ENCODE peak calls at places on chromosome 3, in four cellular contexts. A is activated naive CD8-positive, alpha-beta T cell treated with anti-CD3 and anti-CD28 coated beads, Interleukin-2, amount 50 U/mL, for 16 hours; J is activated T-cell treated with anti-CD3 and anti-CD28 coated beads for 1 hour; Q is activated CD4-positive, alpha-beta T cell treated with anti-CD3 and anti-CD28 coated beads for 24 hours. O is an unnamed sample.

GRCh38 chr3:10395671-10396070 is 74.8 kb upstream of the SEC13 start:
- DNase-seq in A (no peak), J (peak; percentile 11), Q (no peak), O (no peak)

GRCh38 chr3:144865886-144866285 is 894.3 kb downstream of the DIPK2A start:
- DNase-seq in A (no peak), J (no peak), Q (no peak), O (no peak)

GRCh38 chr3:136664771-136665170 is 87.4 kb downstream of the STAG1 start:
- DNase-seq in A (no peak), J (no peak), Q (no peak), O (no peak)

GRCh38 chr3:102180291-102180931 is 254.4 kb upstream of the ZPLD1 start:
- DNase-seq in A (no peak), J (no peak), Q (no peak), O (no peak)

GRCh38 chr3:112078125-112079083 is 7.8 kb upstream of the C3orf52 start:
- DNase-seq in A (no peak), J (no peak), Q (no peak), O (no peak)

GRCh38 chr3:51997935-51998596 is 2.4 kb upstream of the RPL29 start:
- DNase-seq in A (no peak), J (no peak), Q (no peak), O (no peak)

GRCh38 chr3:39187372-39188155 is 4.8 kb downstream of the XIRP1 start:
- DNase-seq in A (no peak), J (no peak), Q (no peak), O (no peak)

GRCh38 chr3:74033366-74033765 is 408.6 kb upstream of the PDZRN3 start:
- DNase-seq in A (no peak), J (no peak), Q (no peak), O (no peak)

GRCh38 chr3:148957586-148957985 is 33.8 kb upstream of the GYG1 start:
- DNase-seq in A (no peak), J (no peak), Q (no peak), O (peak; percentile 49)

GRCh38 chr3:100090669-100091005 is 23.7 kb downstream of the FILIP1L start:
- DNase-seq in A (no peak), J (no peak), Q (no peak), O (no peak)

GRCh38 chr3:175983369-175983768 is 1124.2 kb downstream of the NAALADL2 start:
- DNase-seq in A (no peak), J (no peak), Q (no peak), O (no peak)

GRCh38 chr3:52281980-52282801 is 3.7 kb upstream of the WDR82 start:
- DNase-seq in A (no peak), J (peak; percentile 29), Q (no peak), O (no peak)

GRCh38 chr3:52834871-52835501 is at the start of gene MUSTN1:
- DNase-seq in A (no peak), J (no peak), Q (no peak), O (no peak)

GRCh38 chr3:124563376-124563775 is 166.9 kb upstream of the UMPS start:
- DNase-seq in A (no peak), J (no peak), Q (no peak), O (no peak)

GRCh38 chr3:161821591-161821990 is 325.0 kb downstream of the OTOL1 start:
- DNase-seq in A (no peak), J (no peak), Q (no peak), O (no peak)

GRCh38 chr3:114449271-114450007 is 155.6 kb downstream of the TIGIT start:
- DNase-seq in A (no peak), J (no peak), Q (no peak), O (no peak)

GRCh38 chr3:140942221-140943104 is 827 bp downstream of the SLC25A36 start:
- DNase-seq in A (peak; percentile 1), J (peak; percentile 16), Q (peak; percentile 2), O (no peak)

GRCh38 chr3:154135511-154136173 is 14.5 kb downstream of the ARHGEF26 start:
- DNase-seq in A (no peak), J (no peak), Q (no peak), O (no peak)

GRCh38 chr3:17951241-17951640 is 208.8 kb upstream of the TBC1D5 start:
- DNase-seq in A (no peak), J (no peak), Q (no peak), O (no peak)

GRCh38 chr3:109559389-109559788 is 222.0 kb upstream of the DPPA4 start:
- DNase-seq in A (no peak), J (no peak), Q (no peak), O (no peak)

GRCh38 chr3:194161181-194162045 is 25.5 kb downstream of the HES1 start:
- DNase-seq in A (no peak), J (no peak), Q (no peak), O (no peak)

GRCh38 chr3:135454890-135455289 is 510.6 kb upstream of the PPP2R3A start:
- DNase-seq in A (no peak), J (no peak), Q (no peak), O (no peak)

GRCh38 chr3:133854264-133854663 is 41.4 kb downstream of the RAB6B start:
- DNase-seq in A (no peak), J (no peak), Q (no peak), O (no peak)

GRCh38 chr3:171615281-171615680 is 155.1 kb upstream of the TNIK start:
- DNase-seq in A (no peak), J (no peak), Q (no peak), O (no peak)

GRCh38 chr3:152058906-152059305 is 185.5 kb downstream of the SUCNR1 start:
- DNase-seq in A (no peak), J (no peak), Q (no peak), O (no peak)

GRCh38 chr3:69031635-69032034 is 18.2 kb upstream of the EOGT start:
- DNase-seq in A (no peak), J (no peak), Q (no peak), O (no peak)

GRCh38 chr3:72973031-72973723 is 23.4 kb upstream of the PPP4R2 start:
- DNase-seq in A (no peak), J (no peak), Q (no peak), O (no peak)

GRCh38 chr3:118900737-118901525 is 133.7 kb downstream of the IGSF11 start:
- DNase-seq in A (no peak), J (no peak), Q (no peak), O (no peak)

GRCh38 chr3:143421556-143421955 is 302.0 kb downstream of the CHST2 start:
- DNase-seq in A (no peak), J (no peak), Q (no peak), O (no peak)

GRCh38 chr3:71690222-71690821 is 34.9 kb downstream of the EIF4E3 start:
- DNase-seq in A (no peak), J (no peak), Q (no peak), O (no peak)

GRCh38 chr3:184142199-184142598 is 7.0 kb downstream of the EIF2B5 start:
- DNase-seq in A (no peak), J (no peak), Q (no peak), O (no peak)

GRCh38 chr3:168511428-168512014 is 415.8 kb upstream of the GOLIM4 start:
- DNase-seq in A (no peak), J (no peak), Q (no peak), O (no peak)

GRCh38 chr3:149142647-149143046 is 13.2 kb downstream of the HPS3 start:
- DNase-seq in A (no peak), J (no peak), Q (no peak), O (no peak)

GRCh38 chr3:71441217-71441924 is 142.2 kb downstream of the FOXP1 start:
- DNase-seq in A (no peak), J (no peak), Q (no peak), O (no peak)